ENCODE peak calls at places on chromosomes 12 and 14, in seven cellular contexts. O is AG04450, E is esophagus squamous epithelium, H is natural killer cell, B is dorsolateral prefrontal cortex, C is B cell, D is cardiac fibroblast. Q is an unnamed sample.

GRCh38 chr14:59184396-59184795 is 4.1 kb upstream of the DAAM1 start:
- DNase-seq in E (no peak), B (no peak), O (no peak), D (no peak), C (no peak), H (no peak), Q (no peak)

GRCh38 chr12:12936983-12937491 is 14.9 kb downstream of the GPRC5D start:
- DNase-seq in C (no peak), D (no peak), E (no peak), B (no peak), H (no peak), O (no peak), Q (no peak)

GRCh38 chr14:22184157-22185025 is 404.6 kb downstream of the DAD1 start:
- DNase-seq in B (no peak), D (no peak), C (no peak), E (no peak), O (no peak), H (no peak), Q (no peak)

GRCh38 chr14:105854600-105855245 is 328.3 kb downstream of the TMEM121 start:
- DNase-seq in O (no peak), B (peak; percentile 21), D (no peak), H (no peak), E (no peak), C (peak; percentile 22), Q (no peak)

GRCh38 chr12:9651265-9651729 is 18.2 kb upstream of the CLEC2D start:
- DNase-seq in D (peak; percentile 60), O (no peak), E (no peak), H (no peak), B (no peak), C (peak; percentile 48), Q (no peak)

GRCh38 chr14:32648434-32648833 is 290.2 kb upstream of the NPAS3 start:
- DNase-seq in B (no peak), C (no peak), H (no peak), O (peak; percentile 48), D (peak; percentile 53), E (no peak), Q (no peak)

GRCh38 chr12:47411961-47412360 is 293.9 kb downstream of the RPAP3 start:
- DNase-seq in H (no peak), D (no peak), E (no peak), O (no peak), C (no peak), B (no peak), Q (no peak)

GRCh38 chr14:103628684-103629502 is at the start of gene KLC1:
- DNase-seq in B (peak; percentile 73), D (peak; percentile 74), H (peak; percentile 87), O (no peak), E (no peak), C (peak; percentile 91), Q (peak; percentile 91)

GRCh38 chr14:71538949-71539659 is 393.1 kb upstream of the RGS6 start:
- DNase-seq in D (peak; percentile 76), B (no peak), E (no peak), H (no peak), O (no peak), C (no peak), Q (no peak)

GRCh38 chr14:24944800-24945199 is 105.1 kb downstream of the STXBP6 start:
- DNase-seq in D (no peak), H (no peak), E (no peak), C (no peak), O (no peak), B (no peak), Q (no peak)

GRCh38 chr14:33307691-33308369 is 369.2 kb downstream of the NPAS3 start:
- DNase-seq in O (no peak), D (peak; percentile 32), B (no peak), C (no peak), H (no peak), E (no peak), Q (no peak)

GRCh38 chr12:120639771-120640721 is at the start of gene CABP1:
- DNase-seq in E (no peak), B (no peak), H (peak; percentile 18), O (no peak), D (no peak), C (peak; percentile 84), Q (peak; percentile 87)

GRCh38 chr14:64720190-64720589 is 16.0 kb downstream of the PLEKHG3 start:
- DNase-seq in H (no peak), D (no peak), B (no peak), C (no peak), O (peak; percentile 15), E (no peak), Q (no peak)

GRCh38 chr14:104706733-104707628 is 17.0 kb upstream of the ADSS1 start:
- DNase-seq in C (no peak), O (no peak), E (no peak), H (no peak), D (no peak), B (no peak), Q (no peak)

GRCh38 chr12:24360907-24361306 is 411.4 kb upstream of the SOX5 start:
- DNase-seq in B (no peak), O (no peak), E (no peak), H (no peak), C (peak; percentile 14), D (no peak), Q (no peak)

GRCh38 chr12:88633312-88633711 is 53.0 kb upstream of the KITLG start:
- DNase-seq in C (no peak), D (no peak), B (no peak), E (no peak), O (no peak), H (no peak), Q (no peak)

GRCh38 chr14:105927661-105928060 is 401.3 kb downstream of the TMEM121 start:
- DNase-seq in C (no peak), E (no peak), B (no peak), H (no peak), O (no peak), D (no peak), Q (no peak)

GRCh38 chr12:124392271-124392990 is 97.5 kb downstream of the RFLNA start:
- DNase-seq in E (no peak), O (no peak), D (no peak), C (peak; percentile 47), B (no peak), H (peak; percentile 40), Q (peak; percentile 45)
- TF ChIP-seq CTCF in E (no peak), O (peak; percentile 22), D (peak; percentile 26), C (no peak), B (peak; percentile 41), H (peak; percentile 20), Q (no peak)

GRCh38 chr14:39426605-39427004 is 5.6 kb downstream of the FBXO33 start:
- DNase-seq in C (peak; percentile 11), B (no peak), D (peak; percentile 76), H (no peak), O (no peak), E (no peak), Q (no peak)
- TF ChIP-seq CTCF in C (peak; percentile 28), B (no peak), D (peak; percentile 21), H (no peak), O (peak; percentile 36), E (no peak), Q (peak; percentile 12)

GRCh38 chr12:109910969-109911348 is 10.9 kb downstream of the TCHP start:
- DNase-seq in H (no peak), D (peak; percentile 31), O (no peak), E (no peak), C (no peak), B (no peak), Q (no peak)
- TF ChIP-seq CTCF in H (peak; percentile 12), D (peak; percentile 61), O (peak; percentile 34), E (no peak), C (no peak), B (no peak), Q (no peak)

DNA sequence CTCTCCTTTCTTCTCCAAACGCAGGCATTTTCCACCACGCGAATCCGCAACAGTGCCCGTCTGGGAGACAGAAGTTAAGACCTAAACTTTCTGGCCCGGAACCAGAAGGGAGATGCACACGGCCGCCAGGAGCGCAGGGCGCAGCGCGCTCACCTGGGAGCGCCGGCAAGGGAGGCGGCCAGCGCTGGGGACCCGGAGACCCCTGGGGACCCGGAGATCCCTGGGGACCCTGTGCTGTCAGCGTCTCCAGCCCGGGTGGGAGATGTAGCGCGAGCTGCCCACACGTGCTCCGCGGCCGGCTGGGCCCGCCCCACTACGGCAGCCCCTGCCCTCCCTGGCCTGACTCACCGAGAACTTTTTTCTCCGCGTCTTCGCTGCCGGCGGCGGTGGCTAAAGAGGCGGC is 620 bp downstream of the YBX3 start:
- DNase-seq in E (no peak), B (no peak), D (peak; percentile 68), O (peak; percentile 18), H (peak; percentile 47), C (peak; percentile 83), Q (peak; percentile 62)
- TF ChIP-seq CTCF in E (peak; percentile 45), B (no peak), D (no peak), O (peak; percentile 38), H (no peak), C (no peak), Q (no peak)

GRCh38 chr12:92619026-92619425 is 83.8 kb upstream of the PLEKHG7 start:
- DNase-seq in B (no peak), E (no peak), O (no peak), C (no peak), H (no peak), D (no peak), Q (no peak)
- TF ChIP-seq CTCF in B (no peak), E (no peak), O (no peak), C (no peak), H (no peak), D (no peak), Q (no peak)

DNA sequence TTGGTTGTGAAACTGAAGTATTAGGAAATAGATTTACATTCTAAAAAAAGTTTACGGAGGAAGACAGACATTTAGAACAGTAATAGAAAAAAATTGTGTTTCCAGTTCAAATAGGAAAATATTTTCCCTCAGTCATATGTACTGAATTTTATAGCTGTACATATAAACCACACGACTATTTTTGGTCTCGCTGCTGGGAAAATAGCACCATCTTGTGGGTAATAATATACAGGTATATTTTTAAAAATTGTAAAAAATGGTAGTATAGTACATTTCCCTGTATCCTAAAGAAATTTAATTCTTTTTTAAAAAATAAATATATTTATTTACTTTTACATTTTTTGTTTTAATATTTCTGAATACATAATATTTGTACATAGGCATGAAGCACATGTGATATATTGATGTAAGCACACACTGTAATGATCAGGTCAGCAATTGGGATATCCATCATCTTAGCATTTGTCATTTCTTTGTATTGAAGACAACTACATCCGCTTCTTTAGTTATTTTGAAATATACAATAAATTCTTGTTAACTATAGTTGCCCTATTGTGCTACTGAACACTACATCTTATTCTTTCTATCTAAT is 168.6 kb downstream of the ALX1 start:
- DNase-seq in H (no peak), C (no peak), E (no peak), B (no peak), O (no peak), D (peak; percentile 30), Q (no peak)
- TF ChIP-seq CTCF in H (peak; percentile 3), C (no peak), E (peak; percentile 11), B (peak; percentile 43), O (peak; percentile 48), D (peak; percentile 39), Q (no peak)

GRCh38 chr14:81474685-81475324 is 58.8 kb downstream of the SEL1L start:
- DNase-seq in E (no peak), O (no peak), D (no peak), H (no peak), C (no peak), B (no peak), Q (no peak)
- TF ChIP-seq CTCF in E (no peak), O (no peak), D (no peak), H (no peak), C (no peak), B (no peak), Q (no peak)